ENCODE peak calls at places on chromosomes 13 and 19, in six cellular contexts. One of them, this sample, is unnamed.

GRCh38 chr13:50375792-50376191 is 360.5 kb downstream of the KCNRG start:
- DNase-seq in fibroblast of mammary gland: peak
- DNase-seq in ELF-1: no peak
- DNase-seq in mucosa of descending colon: no peak
- DNase-seq in stimulated activated naive CD8-positive, alpha-beta T cell treated with anti-CD3 and anti-CD28 coated beads, Interleukin-15, Interleukin-2, amounts not matched to agents 100 U/mL and 50 U/mL, for 24 hours: no peak
- DNase-seq in activated CD4-positive, alpha-beta T cell treated with anti-CD3 and anti-CD28 coated beads for 24 hours: no peak
- DNase-seq in this sample: no peak

GRCh38 chr19:19056636-19057275 is 7.0 kb upstream of the SLC25A42 start:
- DNase-seq in fibroblast of mammary gland: no peak
- DNase-seq in ELF-1: no peak
- DNase-seq in mucosa of descending colon: no peak
- DNase-seq in stimulated activated naive CD8-positive, alpha-beta T cell treated with anti-CD3 and anti-CD28 coated beads, Interleukin-15, Interleukin-2, amounts not matched to agents 100 U/mL and 50 U/mL, for 24 hours: no peak
- DNase-seq in activated CD4-positive, alpha-beta T cell treated with anti-CD3 and anti-CD28 coated beads for 24 hours: no peak
- DNase-seq in this sample: no peak

GRCh38 chr19:14544977-14545715 is 15.8 kb downstream of the TECR start:
- DNase-seq in fibroblast of mammary gland: no peak
- DNase-seq in ELF-1: no peak
- DNase-seq in mucosa of descending colon: no peak
- DNase-seq in stimulated activated naive CD8-positive, alpha-beta T cell treated with anti-CD3 and anti-CD28 coated beads, Interleukin-15, Interleukin-2, amounts not matched to agents 100 U/mL and 50 U/mL, for 24 hours: no peak
- DNase-seq in activated CD4-positive, alpha-beta T cell treated with anti-CD3 and anti-CD28 coated beads for 24 hours: no peak
- DNase-seq in this sample: no peak

GRCh38 chr19:49071860-49072547 is 495 bp downstream of the KCNA7 start:
- DNase-seq in fibroblast of mammary gland: no peak
- DNase-seq in ELF-1: peak
- DNase-seq in mucosa of descending colon: no peak
- DNase-seq in stimulated activated naive CD8-positive, alpha-beta T cell treated with anti-CD3 and anti-CD28 coated beads, Interleukin-15, Interleukin-2, amounts not matched to agents 100 U/mL and 50 U/mL, for 24 hours: peak
- DNase-seq in activated CD4-positive, alpha-beta T cell treated with anti-CD3 and anti-CD28 coated beads for 24 hours: no peak
- DNase-seq in this sample: no peak

GRCh38 chr19:50320596-50320995 is 8.6 kb downstream of the KCNC3 start:
- DNase-seq in fibroblast of mammary gland: no peak
- DNase-seq in ELF-1: no peak
- DNase-seq in mucosa of descending colon: no peak
- DNase-seq in stimulated activated naive CD8-positive, alpha-beta T cell treated with anti-CD3 and anti-CD28 coated beads, Interleukin-15, Interleukin-2, amounts not matched to agents 100 U/mL and 50 U/mL, for 24 hours: no peak
- DNase-seq in activated CD4-positive, alpha-beta T cell treated with anti-CD3 and anti-CD28 coated beads for 24 hours: no peak
- DNase-seq in this sample: no peak

GRCh38 chr13:68923995-68924394 is 1183.6 kb upstream of the ATXN8OS start:
- DNase-seq in fibroblast of mammary gland: no peak
- DNase-seq in ELF-1: no peak
- DNase-seq in mucosa of descending colon: no peak
- DNase-seq in stimulated activated naive CD8-positive, alpha-beta T cell treated with anti-CD3 and anti-CD28 coated beads, Interleukin-15, Interleukin-2, amounts not matched to agents 100 U/mL and 50 U/mL, for 24 hours: no peak
- DNase-seq in activated CD4-positive, alpha-beta T cell treated with anti-CD3 and anti-CD28 coated beads for 24 hours: no peak
- DNase-seq in this sample: no peak

GRCh38 chr19:50569938-50570540 is 1.8 kb upstream of the LRRC4B start:
- DNase-seq in fibroblast of mammary gland: no peak
- DNase-seq in ELF-1: no peak
- DNase-seq in mucosa of descending colon: no peak
- DNase-seq in stimulated activated naive CD8-positive, alpha-beta T cell treated with anti-CD3 and anti-CD28 coated beads, Interleukin-15, Interleukin-2, amounts not matched to agents 100 U/mL and 50 U/mL, for 24 hours: no peak
- DNase-seq in activated CD4-positive, alpha-beta T cell treated with anti-CD3 and anti-CD28 coated beads for 24 hours: no peak
- DNase-seq in this sample: no peak

GRCh38 chr13:79003989-79004550 is 345.1 kb upstream of the OBI1 start:
- DNase-seq in fibroblast of mammary gland: no peak
- DNase-seq in ELF-1: no peak
- DNase-seq in mucosa of descending colon: no peak
- DNase-seq in stimulated activated naive CD8-positive, alpha-beta T cell treated with anti-CD3 and anti-CD28 coated beads, Interleukin-15, Interleukin-2, amounts not matched to agents 100 U/mL and 50 U/mL, for 24 hours: no peak
- DNase-seq in activated CD4-positive, alpha-beta T cell treated with anti-CD3 and anti-CD28 coated beads for 24 hours: no peak
- DNase-seq in this sample: no peak

GRCh38 chr19:42010245-42011126 is 16.5 kb upstream of the ATP1A3 start:
- DNase-seq in fibroblast of mammary gland: no peak
- DNase-seq in ELF-1: no peak
- DNase-seq in mucosa of descending colon: no peak
- DNase-seq in stimulated activated naive CD8-positive, alpha-beta T cell treated with anti-CD3 and anti-CD28 coated beads, Interleukin-15, Interleukin-2, amounts not matched to agents 100 U/mL and 50 U/mL, for 24 hours: no peak
- DNase-seq in activated CD4-positive, alpha-beta T cell treated with anti-CD3 and anti-CD28 coated beads for 24 hours: no peak
- DNase-seq in this sample: no peak

GRCh38 chr13:95153647-95154405 is 147.4 kb downstream of the ABCC4 start:
- DNase-seq in fibroblast of mammary gland: peak
- DNase-seq in ELF-1: no peak
- DNase-seq in mucosa of descending colon: no peak
- DNase-seq in stimulated activated naive CD8-positive, alpha-beta T cell treated with anti-CD3 and anti-CD28 coated beads, Interleukin-15, Interleukin-2, amounts not matched to agents 100 U/mL and 50 U/mL, for 24 hours: no peak
- DNase-seq in activated CD4-positive, alpha-beta T cell treated with anti-CD3 and anti-CD28 coated beads for 24 hours: no peak
- DNase-seq in this sample: no peak

GRCh38 chr13:46181799-46182490 is at the start of gene LCP1:
- DNase-seq in fibroblast of mammary gland: no peak
- DNase-seq in ELF-1: peak
- DNase-seq in mucosa of descending colon: peak
- DNase-seq in stimulated activated naive CD8-positive, alpha-beta T cell treated with anti-CD3 and anti-CD28 coated beads, Interleukin-15, Interleukin-2, amounts not matched to agents 100 U/mL and 50 U/mL, for 24 hours: peak
- DNase-seq in activated CD4-positive, alpha-beta T cell treated with anti-CD3 and anti-CD28 coated beads for 24 hours: peak
- DNase-seq in this sample: peak

GRCh38 chr13:91142572-91142971 is 204.9 kb upstream of the MIR17HG start:
- DNase-seq in fibroblast of mammary gland: peak
- DNase-seq in ELF-1: no peak
- DNase-seq in mucosa of descending colon: no peak
- DNase-seq in stimulated activated naive CD8-positive, alpha-beta T cell treated with anti-CD3 and anti-CD28 coated beads, Interleukin-15, Interleukin-2, amounts not matched to agents 100 U/mL and 50 U/mL, for 24 hours: no peak
- DNase-seq in activated CD4-positive, alpha-beta T cell treated with anti-CD3 and anti-CD28 coated beads for 24 hours: no peak
- DNase-seq in this sample: no peak

GRCh38 chr13:36298535-36299068 is 988 bp upstream of the CCDC169 start:
- DNase-seq in fibroblast of mammary gland: no peak
- DNase-seq in ELF-1: peak
- DNase-seq in mucosa of descending colon: no peak
- DNase-seq in stimulated activated naive CD8-positive, alpha-beta T cell treated with anti-CD3 and anti-CD28 coated beads, Interleukin-15, Interleukin-2, amounts not matched to agents 100 U/mL and 50 U/mL, for 24 hours: no peak
- DNase-seq in activated CD4-positive, alpha-beta T cell treated with anti-CD3 and anti-CD28 coated beads for 24 hours: no peak
- DNase-seq in this sample: no peak

GRCh38 chr19:47143322-47144073 is 12.9 kb downstream of the SAE1 start:
- DNase-seq in fibroblast of mammary gland: no peak
- DNase-seq in ELF-1: no peak
- DNase-seq in mucosa of descending colon: no peak
- DNase-seq in stimulated activated naive CD8-positive, alpha-beta T cell treated with anti-CD3 and anti-CD28 coated beads, Interleukin-15, Interleukin-2, amounts not matched to agents 100 U/mL and 50 U/mL, for 24 hours: no peak
- DNase-seq in activated CD4-positive, alpha-beta T cell treated with anti-CD3 and anti-CD28 coated beads for 24 hours: no peak
- DNase-seq in this sample: no peak

GRCh38 chr19:33248104-33248503 is 22.5 kb upstream of the SLC7A10 start:
- DNase-seq in fibroblast of mammary gland: no peak
- DNase-seq in ELF-1: no peak
- DNase-seq in mucosa of descending colon: no peak
- DNase-seq in stimulated activated naive CD8-positive, alpha-beta T cell treated with anti-CD3 and anti-CD28 coated beads, Interleukin-15, Interleukin-2, amounts not matched to agents 100 U/mL and 50 U/mL, for 24 hours: no peak
- DNase-seq in activated CD4-positive, alpha-beta T cell treated with anti-CD3 and anti-CD28 coated beads for 24 hours: no peak
- DNase-seq in this sample: no peak

GRCh38 chr19:8575467-8575997 is 1.7 kb downstream of the MYO1F start:
- DNase-seq in fibroblast of mammary gland: peak
- DNase-seq in ELF-1: peak
- DNase-seq in mucosa of descending colon: peak
- DNase-seq in stimulated activated naive CD8-positive, alpha-beta T cell treated with anti-CD3 and anti-CD28 coated beads, Interleukin-15, Interleukin-2, amounts not matched to agents 100 U/mL and 50 U/mL, for 24 hours: peak
- DNase-seq in activated CD4-positive, alpha-beta T cell treated with anti-CD3 and anti-CD28 coated beads for 24 hours: no peak
- DNase-seq in this sample: no peak

GRCh38 chr19:7705387-7706187 is 3.7 kb upstream of the FCER2 start:
- DNase-seq in fibroblast of mammary gland: no peak
- DNase-seq in ELF-1: no peak
- DNase-seq in mucosa of descending colon: peak
- DNase-seq in stimulated activated naive CD8-positive, alpha-beta T cell treated with anti-CD3 and anti-CD28 coated beads, Interleukin-15, Interleukin-2, amounts not matched to agents 100 U/mL and 50 U/mL, for 24 hours: peak
- DNase-seq in activated CD4-positive, alpha-beta T cell treated with anti-CD3 and anti-CD28 coated beads for 24 hours: peak
- DNase-seq in this sample: no peak

GRCh38 chr19:34999498-35000337 is at the start of gene GRAMD1A:
- DNase-seq in fibroblast of mammary gland: peak
- DNase-seq in ELF-1: peak
- DNase-seq in mucosa of descending colon: peak
- DNase-seq in stimulated activated naive CD8-positive, alpha-beta T cell treated with anti-CD3 and anti-CD28 coated beads, Interleukin-15, Interleukin-2, amounts not matched to agents 100 U/mL and 50 U/mL, for 24 hours: peak
- DNase-seq in activated CD4-positive, alpha-beta T cell treated with anti-CD3 and anti-CD28 coated beads for 24 hours: peak
- DNase-seq in this sample: peak

GRCh38 chr19:22628401-22628800 is 5.7 kb upstream of the ZNF492 start:
- DNase-seq in fibroblast of mammary gland: no peak
- DNase-seq in ELF-1: no peak
- DNase-seq in mucosa of descending colon: no peak
- DNase-seq in stimulated activated naive CD8-positive, alpha-beta T cell treated with anti-CD3 and anti-CD28 coated beads, Interleukin-15, Interleukin-2, amounts not matched to agents 100 U/mL and 50 U/mL, for 24 hours: no peak
- DNase-seq in activated CD4-positive, alpha-beta T cell treated with anti-CD3 and anti-CD28 coated beads for 24 hours: no peak
- DNase-seq in this sample: no peak

GRCh38 chr19:38199340-38199739 is 24.7 kb downstream of the DPF1 start:
- DNase-seq in fibroblast of mammary gland: no peak
- DNase-seq in ELF-1: no peak
- DNase-seq in mucosa of descending colon: no peak
- DNase-seq in stimulated activated naive CD8-positive, alpha-beta T cell treated with anti-CD3 and anti-CD28 coated beads, Interleukin-15, Interleukin-2, amounts not matched to agents 100 U/mL and 50 U/mL, for 24 hours: no peak
- DNase-seq in activated CD4-positive, alpha-beta T cell treated with anti-CD3 and anti-CD28 coated beads for 24 hours: no peak
- DNase-seq in this sample: no peak

GRCh38 chr13:78625384-78625783 is 22.0 kb upstream of the POU4F1 start:
- DNase-seq in fibroblast of mammary gland: no peak
- DNase-seq in ELF-1: no peak
- DNase-seq in mucosa of descending colon: no peak
- DNase-seq in stimulated activated naive CD8-positive, alpha-beta T cell treated with anti-CD3 and anti-CD28 coated beads, Interleukin-15, Interleukin-2, amounts not matched to agents 100 U/mL and 50 U/mL, for 24 hours: no peak
- DNase-seq in activated CD4-positive, alpha-beta T cell treated with anti-CD3 and anti-CD28 coated beads for 24 hours: no peak
- DNase-seq in this sample: no peak

GRCh38 chr19:47106819-47107200 is 6.8 kb downstream of the ZC3H4 start:
- DNase-seq in fibroblast of mammary gland: peak
- DNase-seq in ELF-1: no peak
- DNase-seq in mucosa of descending colon: no peak
- DNase-seq in stimulated activated naive CD8-positive, alpha-beta T cell treated with anti-CD3 and anti-CD28 coated beads, Interleukin-15, Interleukin-2, amounts not matched to agents 100 U/mL and 50 U/mL, for 24 hours: no peak
- DNase-seq in activated CD4-positive, alpha-beta T cell treated with anti-CD3 and anti-CD28 coated beads for 24 hours: no peak
- DNase-seq in this sample: no peak

GRCh38 chr19:40802300-40803169 is 3.5 kb downstream of the EGLN2 start:
- DNase-seq in fibroblast of mammary gland: no peak
- DNase-seq in ELF-1: no peak
- DNase-seq in mucosa of descending colon: peak
- DNase-seq in stimulated activated naive CD8-positive, alpha-beta T cell treated with anti-CD3 and anti-CD28 coated beads, Interleukin-15, Interleukin-2, amounts not matched to agents 100 U/mL and 50 U/mL, for 24 hours: no peak
- DNase-seq in activated CD4-positive, alpha-beta T cell treated with anti-CD3 and anti-CD28 coated beads for 24 hours: no peak
- DNase-seq in this sample: no peak

GRCh38 chr13:99687728-99688397 is 186.6 kb downstream of the TM9SF2 start:
- DNase-seq in fibroblast of mammary gland: no peak
- DNase-seq in ELF-1: no peak
- DNase-seq in mucosa of descending colon: no peak
- DNase-seq in stimulated activated naive CD8-positive, alpha-beta T cell treated with anti-CD3 and anti-CD28 coated beads, Interleukin-15, Interleukin-2, amounts not matched to agents 100 U/mL and 50 U/mL, for 24 hours: no peak
- DNase-seq in activated CD4-positive, alpha-beta T cell treated with anti-CD3 and anti-CD28 coated beads for 24 hours: no peak
- DNase-seq in this sample: no peak

GRCh38 chr13:47555235-47555634 is 445.8 kb downstream of the SUCLA2 start:
- DNase-seq in fibroblast of mammary gland: no peak
- DNase-seq in ELF-1: no peak
- DNase-seq in mucosa of descending colon: no peak
- DNase-seq in stimulated activated naive CD8-positive, alpha-beta T cell treated with anti-CD3 and anti-CD28 coated beads, Interleukin-15, Interleukin-2, amounts not matched to agents 100 U/mL and 50 U/mL, for 24 hours: no peak
- DNase-seq in activated CD4-positive, alpha-beta T cell treated with anti-CD3 and anti-CD28 coated beads for 24 hours: no peak
- DNase-seq in this sample: no peak

GRCh38 chr19:11293468-11294389 is 2.2 kb upstream of the TSPAN16 start:
- DNase-seq in fibroblast of mammary gland: peak
- DNase-seq in ELF-1: peak
- DNase-seq in mucosa of descending colon: peak
- DNase-seq in stimulated activated naive CD8-positive, alpha-beta T cell treated with anti-CD3 and anti-CD28 coated beads, Interleukin-15, Interleukin-2, amounts not matched to agents 100 U/mL and 50 U/mL, for 24 hours: peak
- DNase-seq in activated CD4-positive, alpha-beta T cell treated with anti-CD3 and anti-CD28 coated beads for 24 hours: peak
- DNase-seq in this sample: peak

GRCh38 chr19:53652476-53652875 is 20.7 kb downstream of the DPRX start:
- DNase-seq in fibroblast of mammary gland: no peak
- DNase-seq in ELF-1: no peak
- DNase-seq in mucosa of descending colon: no peak
- DNase-seq in stimulated activated naive CD8-positive, alpha-beta T cell treated with anti-CD3 and anti-CD28 coated beads, Interleukin-15, Interleukin-2, amounts not matched to agents 100 U/mL and 50 U/mL, for 24 hours: no peak
- DNase-seq in activated CD4-positive, alpha-beta T cell treated with anti-CD3 and anti-CD28 coated beads for 24 hours: no peak
- DNase-seq in this sample: no peak

GRCh38 chr19:46015961-46016425 is 6.9 kb downstream of the PGLYRP1 start:
- DNase-seq in fibroblast of mammary gland: no peak
- DNase-seq in ELF-1: no peak
- DNase-seq in mucosa of descending colon: no peak
- DNase-seq in stimulated activated naive CD8-positive, alpha-beta T cell treated with anti-CD3 and anti-CD28 coated beads, Interleukin-15, Interleukin-2, amounts not matched to agents 100 U/mL and 50 U/mL, for 24 hours: peak
- DNase-seq in activated CD4-positive, alpha-beta T cell treated with anti-CD3 and anti-CD28 coated beads for 24 hours: no peak
- DNase-seq in this sample: no peak

GRCh38 chr13:26867451-26868067 is 107.0 kb upstream of the GPR12 start:
- DNase-seq in fibroblast of mammary gland: peak
- DNase-seq in ELF-1: peak
- DNase-seq in mucosa of descending colon: peak
- DNase-seq in stimulated activated naive CD8-positive, alpha-beta T cell treated with anti-CD3 and anti-CD28 coated beads, Interleukin-15, Interleukin-2, amounts not matched to agents 100 U/mL and 50 U/mL, for 24 hours: peak
- DNase-seq in activated CD4-positive, alpha-beta T cell treated with anti-CD3 and anti-CD28 coated beads for 24 hours: no peak
- DNase-seq in this sample: no peak